ENCODE peak calls at places on chromosome 7, in five cellular contexts. Q, C, T, H and B are unnamed samples.

GRCh38 chr7:7354674-7355073 is 172.3 kb downstream of the C1GALT1 start:
- DNase-seq in Q (no peak), T (no peak), C (no peak), H (no peak), B (no peak)

GRCh38 chr7:71444130-71444529 is 312.2 kb downstream of the GALNT17 start:
- DNase-seq in T (no peak), Q (no peak), H (no peak), C (no peak), B (no peak)

GRCh38 chr7:18860226-18860625 is 257.2 kb downstream of the TWIST1 start:
- DNase-seq in C (no peak), Q (no peak), T (no peak), H (no peak), B (no peak)

GRCh38 chr7:111029574-111030357 is 61.2 kb upstream of the LRRN3 start:
- DNase-seq in C (no peak), H (no peak), Q (peak; percentile 17), T (no peak), B (no peak)

GRCh38 chr7:69162931-69163330 is 435.3 kb upstream of the AUTS2 start:
- DNase-seq in T (no peak), C (no peak), Q (no peak), H (no peak), B (no peak)

GRCh38 chr7:106111671-106112117 is 418 bp downstream of the SYPL1 start:
- DNase-seq in H (peak; percentile 88), C (peak; percentile 33), Q (no peak), T (peak; percentile 74), B (peak; percentile 86)

GRCh38 chr7:130276796-130277762 is 10.4 kb downstream of the CPA2 start:
- DNase-seq in Q (peak; percentile 78), C (peak; percentile 27), T (no peak), H (no peak), B (no peak)

GRCh38 chr7:69419928-69420327 is 178.3 kb upstream of the AUTS2 start:
- DNase-seq in H (no peak), C (no peak), Q (no peak), T (no peak), B (no peak)

GRCh38 chr7:82335927-82336326 is 107.7 kb downstream of the CACNA2D1 start:
- DNase-seq in C (no peak), Q (peak; percentile 66), H (no peak), T (no peak), B (no peak)

GRCh38 chr7:43072530-43072929 is 39.9 kb upstream of the HECW1 start:
- DNase-seq in C (no peak), H (no peak), Q (no peak), T (no peak), B (no peak)

GRCh38 chr7:84025332-84025927 is 169.2 kb downstream of the SEMA3A start:
- DNase-seq in T (no peak), H (no peak), Q (peak; percentile 94), C (peak; percentile 84), B (peak; percentile 18)

GRCh38 chr7:47634273-47634672 is 52.4 kb upstream of the TNS3 start:
- DNase-seq in H (no peak), C (no peak), T (no peak), Q (peak; percentile 78), B (no peak)

GRCh38 chr7:44981035-44981706 is 2.4 kb upstream of the MYO1G start:
- DNase-seq in H (no peak), T (no peak), C (no peak), Q (no peak), B (no peak)

GRCh38 chr7:120460928-120461327 is 188.0 kb downstream of the KCND2 start:
- DNase-seq in C (no peak), H (no peak), Q (no peak), T (no peak), B (no peak)

GRCh38 chr7:55086413-55087201 is 67.8 kb downstream of the EGFR start:
- DNase-seq in H (no peak), T (no peak), Q (peak; percentile 90), C (peak; percentile 45), B (no peak)

GRCh38 chr7:141072548-141073172 is 1.2 kb upstream of the TMEM178B start:
- DNase-seq in H (no peak), C (peak; percentile 18), Q (peak; percentile 73), T (peak; percentile 65), B (peak; percentile 71)

GRCh38 chr7:1090236-1090635 is 2.3 kb downstream of the GPER1 start:
- DNase-seq in H (no peak), Q (no peak), T (no peak), C (no peak), B (no peak)

GRCh38 chr7:23347007-23347681 is 48.0 kb downstream of the MALSU1 start:
- DNase-seq in C (no peak), H (no peak), T (no peak), Q (no peak), B (no peak)

GRCh38 chr7:95609277-95609971 is 13.1 kb upstream of the PDK4 start:
- DNase-seq in H (no peak), C (no peak), Q (peak; percentile 29), T (no peak), B (no peak)

GRCh38 chr7:35805876-35806275 is 5.0 kb downstream of the SEPTIN7 start:
- DNase-seq in H (no peak), Q (no peak), C (no peak), T (no peak), B (no peak)

GRCh38 chr7:47795631-47796030 is 152.6 kb downstream of the PKD1L1 start:
- DNase-seq in Q (peak; percentile 96), H (no peak), C (peak; percentile 78), T (no peak), B (no peak)

GRCh38 chr7:155469311-155470185 is 11.6 kb downstream of the EN2 start:
- DNase-seq in Q (no peak), T (no peak), H (no peak), C (no peak), B (no peak)
- H3K4me3 ChIP-seq in Q (no peak overlapping the region), T (no peak overlapping the region), H (no peak overlapping the region), C (no peak overlapping the region), B (no peak overlapping the region)

GRCh38 chr7:78673272-78673671 is 780.2 kb downstream of the MAGI2 start:
- DNase-seq in C (no peak), H (no peak), T (no peak), Q (no peak), B (no peak)
- H3K9me3 ChIP-seq in C (no peaks in the 10 kb centered on the region), H (no peaks in the 10 kb centered on the region), T (no peaks in the 10 kb centered on the region), Q (no peaks in the 10 kb centered on the region), B (no peaks in the 10 kb centered on the region)

GRCh38 chr7:29147821-29148220 is 1.5 kb upstream of the CPVL start:
- DNase-seq in T (no peak), C (no peak), Q (no peak), H (no peak), B (peak; percentile 20)
- H3K4me3 ChIP-seq in T (no peak overlapping the region), C (no peak overlapping the region), Q (no peak overlapping the region), H (no peak overlapping the region), B (no peak overlapping the region)

DNA sequence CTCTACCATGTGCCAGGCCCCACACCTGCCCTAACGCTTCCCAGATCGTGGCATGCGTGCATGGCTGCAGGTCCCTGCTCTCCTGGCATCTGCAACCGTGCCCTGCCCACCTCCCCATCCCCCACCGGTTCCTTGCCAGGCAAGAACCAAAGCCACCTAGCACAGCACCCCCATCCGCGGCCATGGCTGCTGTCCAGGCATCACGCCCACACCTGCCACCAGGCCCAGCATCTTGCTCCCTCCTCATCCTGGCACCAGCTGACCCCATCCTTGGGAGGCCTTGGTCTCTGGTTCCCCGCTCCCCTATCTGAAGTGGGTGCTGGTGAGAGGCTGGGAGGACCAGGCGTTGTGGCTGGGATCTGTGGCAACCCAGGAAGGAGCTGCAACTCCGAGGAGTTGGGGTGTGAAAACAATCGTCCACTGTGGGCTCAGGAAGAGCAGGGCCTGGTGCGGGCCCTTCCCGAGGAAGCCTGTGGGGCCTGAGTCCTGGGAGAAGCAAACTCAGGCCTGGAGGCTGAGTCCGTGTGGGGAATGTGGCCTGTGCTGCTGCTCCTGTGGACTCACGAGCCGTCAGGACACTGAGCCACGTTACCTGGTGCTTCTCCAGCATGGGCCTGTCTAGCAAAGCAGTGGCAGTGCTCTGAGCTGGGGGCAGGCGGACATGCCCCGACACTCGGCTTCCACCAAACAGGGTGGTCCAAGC is 417.1 kb downstream of the DNAJB6 start:
- DNase-seq in Q (no peak), T (no peak), H (no peak), C (no peak), B (no peak)
- H3K9me3 ChIP-seq in Q (peaks cover 61% of the 10 kb centered on the region), T (no peaks in the 10 kb centered on the region), H (no peaks in the 10 kb centered on the region), C (peaks cover 86% of the 10 kb centered on the region), B (no peaks in the 10 kb centered on the region)